ENCODE peak calls at places on chromosomes 5 and 9, in six cellular contexts. S is A549, K is right atrium auricular region, N is adipocyte, H is WERI-Rb-1, I is left ventricle myocardium inferior. P is an unnamed sample.

GRCh38 chr5:175872287-175873089 is 1.1 kb downstream of the CPLX2 start:
- DNase-seq in K (no peak), H (peak), I (no peak), N (no peak), S (peak), P (no peak)

GRCh38 chr9:70161414-70161732 is 97.4 kb upstream of the SMC5 start:
- DNase-seq in H (no peak), K (no peak), N (no peak), I (no peak), S (no peak), P (no peak)

GRCh38 chr5:124923131-124923530 is 176.7 kb upstream of the ZNF608 start:
- DNase-seq in I (no peak), H (no peak), K (no peak), N (no peak), S (no peak), P (peak)

GRCh38 chr5:107074991-107075390 is 595.7 kb downstream of the EFNA5 start:
- DNase-seq in H (no peak), K (no peak), S (no peak), I (no peak), N (no peak), P (no peak)

GRCh38 chr9:136726631-136727191 is 14.3 kb downstream of the DIPK1B start:
- DNase-seq in I (no peak), H (no peak), N (peak), S (no peak), K (no peak), P (peak)

GRCh38 chr9:126126012-126126411 is 200.6 kb upstream of the MVB12B start:
- DNase-seq in H (no peak), K (peak), S (no peak), I (no peak), N (no peak), P (no peak)

GRCh38 chr5:141245250-141245717 is at the start of gene PCDHB15:
- DNase-seq in N (peak), I (peak), K (no peak), H (no peak), S (no peak), P (no peak)

GRCh38 chr5:10894445-10895054 is 133.5 kb upstream of the DAP start:
- DNase-seq in I (no peak), N (no peak), S (no peak), K (no peak), H (no peak), P (no peak)

GRCh38 chr9:114319147-114319546 is 3.8 kb upstream of the ORM1 start:
- DNase-seq in S (no peak), I (no peak), H (peak), K (no peak), N (no peak), P (no peak)
- H3K4me3 ChIP-seq in S (no peak), I (no peak), H (no peak), K (no peak), N (no peak), P (no peak)

DNA sequence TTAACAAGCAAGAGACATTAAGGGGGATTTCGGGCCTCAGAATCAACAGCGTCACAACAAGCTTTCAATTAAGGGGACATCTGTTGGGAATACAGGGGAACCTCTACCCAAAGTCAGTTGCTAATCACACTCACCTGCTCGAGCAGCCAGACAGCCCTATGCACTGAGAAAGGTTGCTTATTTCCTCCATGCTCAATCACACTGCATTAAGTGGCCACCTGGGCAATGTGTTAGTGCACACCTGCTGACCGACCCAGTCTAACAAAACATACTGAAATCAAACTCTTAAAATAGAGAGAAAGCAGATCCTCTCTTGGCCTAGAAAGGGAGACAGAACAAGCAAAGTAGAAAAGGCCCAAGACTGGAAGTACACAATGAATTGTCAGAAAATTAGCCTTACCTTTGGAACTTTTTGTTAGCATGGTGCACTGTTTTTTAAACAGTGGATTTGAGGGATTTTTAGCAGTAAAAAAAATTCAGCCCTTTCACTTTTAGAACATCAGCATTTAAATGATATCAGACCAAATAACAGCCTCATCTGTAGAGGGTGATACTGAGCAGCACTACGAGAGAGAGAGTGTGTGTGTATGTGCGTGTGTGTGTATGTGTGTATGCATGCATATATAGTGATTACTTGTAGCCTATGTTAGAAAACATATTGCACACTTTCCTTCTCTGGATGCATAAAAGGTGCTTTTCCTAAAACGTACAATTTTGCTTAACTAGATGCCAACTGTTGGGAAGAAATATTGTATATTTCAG is 1118.6 kb upstream of the DMAC1 start:
- DNase-seq in H (no peak), S (no peak), I (no peak), N (no peak), K (no peak), P (no peak)
- H3K4me3 ChIP-seq in H (no peak), S (no peak), I (no peak), N (no peak), K (no peak), P (no peak)

GRCh38 chr5:177357459-177358332 is at the start of gene RGS14:
- DNase-seq in H (no peak), S (no peak), N (no peak), K (no peak), I (peak), P (peak)

GRCh38 chr5:177359451-177359851 is 1.7 kb downstream of the RGS14 start:
- DNase-seq in K (no peak), N (no peak), S (no peak), I (no peak), H (no peak), P (no peak)

GRCh38 chr5:177359860-177360259 is 2.1 kb downstream of the RGS14 start:
- DNase-seq in H (no peak), S (no peak), N (no peak), I (no peak), K (no peak), P (no peak)

GRCh38 chr5:177356756-177357458 is 817 bp upstream of the RGS14 start:
- DNase-seq in S (no peak), I (no peak), H (no peak), N (no peak), K (no peak), P (no peak)

GRCh38 chr5:177358333-177358939 is 712 bp downstream of the RGS14 start:
- DNase-seq in I (no peak), S (no peak), N (no peak), K (no peak), H (peak), P (no peak)
- H3K4me3 ChIP-seq in I (peak), S (no peak), N (no peak), K (peak), H (no peak), P (no peak)

GRCh38 chr5:84568171-84568570 is 183.5 kb upstream of the EDIL3 start:
- DNase-seq in H (no peak), K (no peak), N (peak), I (no peak), S (no peak), P (no peak)
- H3K4me3 ChIP-seq in H (no peak), K (no peak), N (no peak), I (no peak), S (no peak), P (no peak)

DNA sequence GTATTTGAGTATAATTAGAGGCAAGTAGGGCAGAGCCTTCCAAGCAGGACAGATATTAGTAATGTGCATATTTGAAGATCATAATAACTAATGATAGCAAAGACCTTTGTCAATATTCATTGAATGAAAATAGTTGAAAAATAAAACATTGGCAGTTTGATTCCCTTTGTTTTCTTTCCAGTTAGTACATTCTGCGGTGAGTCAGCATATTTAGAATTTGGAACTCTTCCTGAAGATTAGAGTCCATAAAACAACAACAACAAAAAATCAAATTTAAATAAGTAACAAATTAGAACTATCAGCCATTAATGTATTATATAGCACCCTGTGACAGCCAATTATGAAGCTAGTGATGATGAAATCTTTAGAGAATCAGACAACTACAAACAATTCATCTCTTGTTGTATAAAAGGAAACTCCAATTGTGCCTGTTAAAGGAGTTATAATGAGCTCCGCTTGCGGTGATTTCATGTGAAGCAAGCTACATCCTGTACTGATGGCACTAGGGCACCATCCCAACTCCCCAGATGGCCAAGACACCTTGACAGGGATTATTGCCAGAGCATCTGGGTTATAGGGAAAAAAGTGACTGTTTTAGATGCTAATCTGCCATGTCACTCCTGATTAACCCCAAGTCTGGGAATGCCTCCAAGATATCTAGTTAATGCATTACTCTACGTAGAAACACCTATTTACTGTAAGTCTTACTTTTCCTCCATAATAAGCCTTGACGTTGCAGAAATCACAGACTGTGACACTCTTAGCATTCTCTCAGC is 6.8 kb downstream of the IFNA8 start:
- DNase-seq in K (no peak), N (peak), I (no peak), H (no peak), S (no peak), P (no peak)
- H3K4me3 ChIP-seq in K (no peak), N (peak), I (no peak), H (no peak), S (no peak), P (no peak)

GRCh38 chr5:43040287-43041098 is at the start of gene ANXA2R:
- DNase-seq in I (peak), S (peak), K (peak), N (peak), H (peak), P (peak)

GRCh38 chr5:43041131-43041668 is 1.1 kb upstream of the ANXA2R start:
- DNase-seq in I (peak), N (peak), K (peak), H (no peak), S (no peak), P (peak)

GRCh38 chr5:43039115-43039467 is 1.0 kb downstream of the ANXA2R start:
- DNase-seq in S (no peak), H (no peak), I (no peak), K (no peak), N (no peak), P (no peak)

GRCh38 chr5:43038523-43038989 is 1.6 kb downstream of the ANXA2R start:
- DNase-seq in N (peak), K (no peak), H (no peak), S (no peak), I (no peak), P (no peak)

GRCh38 chr5:43039468-43040286 is 442 bp downstream of the ANXA2R start:
- DNase-seq in K (peak), I (peak), H (peak), N (peak), S (peak), P (peak)
- H3K4me3 ChIP-seq in K (peak), I (peak), H (peak), N (peak), S (peak), P (peak)

P was measured in AG10803.